ENCODE peak calls at places on chromosomes 7 and 10, in four cellular contexts. W, K, B and Q are unnamed samples.
A peak's percentile ranks its signal among the peaks of the same experiment; 100 is the strongest.

GRCh38 chr10:89301231-89301630 is 615 bp upstream of the IFIT2 start:
- DNase-seq in W (peak; percentile 29), K (no peak), B (no peak), Q (no peak)

GRCh38 chr10:102384053-102384452 is 11.5 kb upstream of the NFKB2 start:
- DNase-seq in W (peak; percentile 51), K (no peak), B (no peak), Q (peak; percentile 63)

GRCh38 chr7:35768346-35768745 is 32.5 kb upstream of the SEPTIN7 start:
- DNase-seq in W (no peak), K (no peak), B (no peak), Q (no peak)

GRCh38 chr7:151129882-151130591 is 37.5 kb downstream of the GBX1 start:
- DNase-seq in W (no peak), K (no peak), B (no peak), Q (no peak)

GRCh38 chr7:70030745-70031144 is 432.5 kb downstream of the AUTS2 start:
- DNase-seq in W (no peak), K (no peak), B (no peak), Q (no peak)

GRCh38 chr10:101631821-101632475 is 43.8 kb downstream of the DPCD start:
- DNase-seq in W (no peak), K (no peak), B (no peak), Q (no peak)

GRCh38 chr10:46546591-46547330 is 9.7 kb downstream of the GPRIN2 start:
- DNase-seq in W (no peak), K (no peak), B (no peak), Q (no peak)

GRCh38 chr10:95755511-95756004 is 405 bp upstream of the ENTPD1 start:
- DNase-seq in W (peak; percentile 43), K (no peak), B (peak; percentile 90), Q (no peak)

GRCh38 chr7:151076863-151077704 is 3.5 kb downstream of the FASTK start:
- DNase-seq in W (no peak), K (peak; percentile 85), B (no peak), Q (peak; percentile 91)

GRCh38 chr10:80163741-80164341 is 31.3 kb downstream of the PLAC9 start:
- DNase-seq in W (no peak), K (no peak), B (no peak), Q (no peak)

GRCh38 chr7:29917583-29917982 is 72.0 kb downstream of the SCRN1 start:
- DNase-seq in W (no peak), K (no peak), B (no peak), Q (no peak)

GRCh38 chr7:34315032-34315431 is 343.0 kb upstream of the NPSR1 start:
- DNase-seq in W (no peak), K (no peak), B (no peak), Q (no peak)

GRCh38 chr10:132397036-132397541 is at the start of gene PWWP2B:
- DNase-seq in W (peak; percentile 35), K (peak; percentile 87), B (no peak), Q (no peak)

GRCh38 chr7:140062528-140063299 is at the start of gene PARP12:
- DNase-seq in W (peak; percentile 95), K (peak; percentile 93), B (peak; percentile 36), Q (peak; percentile 31)

GRCh38 chr7:146659732-146660131 is 543.1 kb downstream of the CNTNAP2 start:
- DNase-seq in W (no peak), K (peak; percentile 8), B (no peak), Q (no peak)

GRCh38 chr7:101953248-101953819 is 135.9 kb downstream of the CUX1 start:
- DNase-seq in W (no peak), K (peak; percentile 81), B (peak; percentile 48), Q (no peak)

GRCh38 chr7:105885386-105886111 is 9.2 kb upstream of the ATXN7L1 start:
- DNase-seq in W (no peak), K (peak; percentile 58), B (no peak), Q (no peak)

GRCh38 chr7:75993689-75994387 is 557 bp downstream of the TMEM120A start:
- DNase-seq in W (peak; percentile 68), K (peak; percentile 96), B (no peak), Q (no peak)

GRCh38 chr7:74289660-74290589 is 718 bp downstream of the CLIP2 start:
- DNase-seq in W (no peak), K (peak; percentile 76), B (no peak), Q (no peak)

GRCh38 chr7:40156988-40157387 is 22.2 kb downstream of the SUGCT start:
- DNase-seq in W (no peak), K (no peak), B (no peak), Q (no peak)

GRCh38 chr10:14953452-14954000 is 370 bp downstream of the DCLRE1C start:
- DNase-seq in W (peak; percentile 63), K (peak; percentile 76), B (peak; percentile 40), Q (no peak)

GRCh38 chr10:51821045-51821444 is 121.7 kb upstream of the CSTF2T start:
- DNase-seq in W (no peak), K (no peak), B (no peak), Q (no peak)

DNA sequence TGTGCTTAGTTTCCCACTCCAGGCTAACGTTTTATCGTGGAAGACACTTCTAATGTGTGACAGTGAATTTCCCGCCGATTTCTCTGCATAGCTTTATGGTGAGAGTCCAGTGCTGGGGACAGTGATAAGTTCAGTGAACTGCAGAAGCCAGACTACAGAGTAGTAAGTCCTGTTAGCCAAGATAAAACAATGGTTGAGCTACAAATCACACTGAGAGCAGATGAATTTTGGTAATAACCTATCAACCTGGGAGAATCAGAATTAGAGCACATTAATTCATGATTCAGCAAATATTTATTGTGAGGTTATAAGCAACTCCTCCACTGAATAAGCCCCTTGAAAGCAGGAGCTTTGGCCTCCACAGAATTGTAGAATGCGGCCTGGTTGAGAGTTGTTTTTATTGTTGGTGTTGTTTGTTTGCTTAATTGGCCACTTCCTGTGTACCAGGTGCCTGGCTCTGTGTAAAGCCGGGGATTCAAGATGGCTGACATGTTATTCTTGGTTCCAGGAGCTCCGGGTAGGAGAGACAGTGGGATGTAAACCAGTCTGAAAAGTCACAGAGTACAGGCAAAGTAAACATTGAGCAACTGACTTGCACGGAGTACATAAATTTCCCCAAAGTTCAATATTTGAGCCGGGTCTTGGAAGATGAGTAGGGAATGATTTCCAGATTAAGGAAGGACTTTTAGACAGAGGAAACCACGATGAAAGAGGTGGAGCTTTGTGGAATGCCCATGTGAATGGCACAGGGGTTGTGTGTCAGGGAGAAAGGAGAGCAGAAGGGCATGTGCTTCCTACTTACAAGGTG is 112.7 kb downstream of the SNX10 start:
- DNase-seq in W (peak; percentile 75), K (no peak), B (no peak), Q (no peak)
- TF ChIP-seq NRF1 in W (no peak), K (no peak), B (no peak), Q (no peak)

GRCh38 chr7:133502498-133502897 is 249.6 kb downstream of the EXOC4 start:
- DNase-seq in W (peak; percentile 21), K (no peak), B (no peak), Q (no peak)

GRCh38 chr7:133510326-133511055 is 257.6 kb downstream of the EXOC4 start:
- DNase-seq in W (no peak), K (no peak), B (no peak), Q (no peak)

GRCh38 chr7:133509822-133510221 is 256.9 kb downstream of the EXOC4 start:
- DNase-seq in W (no peak), K (no peak), B (no peak), Q (no peak)

DNA sequence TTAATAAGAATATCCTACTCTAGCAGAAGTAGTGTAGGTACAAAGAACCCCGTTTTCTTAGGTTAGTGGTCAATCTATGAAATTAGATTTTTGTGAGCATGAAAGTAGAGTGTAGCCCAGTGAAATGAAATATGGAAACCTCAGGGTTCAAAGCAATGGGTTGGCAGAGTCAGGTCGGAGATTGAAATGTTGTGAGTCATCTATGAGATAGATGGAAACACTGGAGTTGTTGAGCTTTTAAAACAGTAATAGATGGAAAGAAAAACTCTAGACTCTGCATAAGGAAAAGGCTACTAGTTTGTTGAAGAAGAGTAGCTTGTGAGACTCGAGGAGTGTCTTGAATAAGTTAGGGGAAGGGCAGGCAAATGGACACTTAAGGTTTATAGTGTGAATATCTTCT is 251.9 kb downstream of the EXOC4 start:
- DNase-seq in W (no peak), K (no peak), B (no peak), Q (no peak)
- TF ChIP-seq NRF1 in W (no peak), K (no peak), B (no peak), Q (no peak)

DNA sequence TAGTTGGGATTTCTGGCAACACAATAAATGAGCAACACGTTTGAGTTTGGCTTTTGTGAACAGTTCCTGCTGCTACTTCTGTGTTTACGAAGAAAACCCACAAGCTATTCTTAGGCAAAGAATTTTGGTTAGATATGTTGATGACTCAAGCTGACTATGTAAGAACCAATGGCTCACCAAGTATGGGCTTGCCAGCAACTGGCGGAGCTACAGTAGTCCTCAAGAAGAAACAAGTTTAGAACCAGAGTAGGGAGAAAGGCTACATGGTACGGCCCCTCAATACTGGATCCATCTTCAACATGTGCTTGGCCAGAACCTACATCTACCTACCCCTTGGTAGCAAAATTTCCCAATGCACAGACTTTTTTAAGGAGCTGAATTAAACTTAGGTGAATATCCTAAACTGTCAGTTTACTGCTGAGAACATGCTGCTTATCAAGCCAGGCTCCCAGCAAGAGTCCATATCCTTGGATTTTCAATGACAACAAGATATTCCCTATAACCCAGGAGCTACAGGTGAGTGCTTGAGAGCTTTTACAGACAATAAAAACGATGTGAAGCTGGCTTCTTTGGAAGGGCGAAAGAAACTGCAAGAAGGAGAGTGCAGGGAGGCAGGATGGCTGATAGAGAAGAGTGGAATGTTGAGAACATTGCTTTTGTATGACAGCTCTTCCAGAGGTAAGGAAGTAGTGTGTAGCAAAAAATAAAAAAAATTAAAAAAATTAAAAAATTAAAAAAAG is 74.3 kb upstream of the ASAH2 start:
- DNase-seq in W (peak; percentile 92), K (no peak), B (no peak), Q (no peak)
- TF ChIP-seq NRF1 in W (no peak), K (no peak), B (no peak), Q (no peak)

GRCh38 chr10:112663181-112663879 is 216.3 kb downstream of the VTI1A start:
- DNase-seq in W (no peak), K (no peak), B (no peak), Q (no peak)
- TF ChIP-seq NRF1 in W (no peak), K (no peak), B (no peak), Q (no peak)

GRCh38 chr7:38704751-38705150 is 73.6 kb upstream of the AMPH start:
- DNase-seq in W (no peak), K (no peak), B (no peak), Q (no peak)
- TF ChIP-seq NRF1 in W (no peak), K (no peak), B (no peak), Q (no peak)

GRCh38 chr10:13448216-13448615 is 80.6 kb downstream of the BEND7 start:
- DNase-seq in W (no peak), K (no peak), B (no peak), Q (peak; percentile 22)

GRCh38 chr10:13449296-13449695 is 79.5 kb downstream of the BEND7 start:
- DNase-seq in W (no peak), K (no peak), B (no peak), Q (no peak)

GRCh38 chr10:13453896-13454295 is 74.9 kb downstream of the BEND7 start:
- DNase-seq in W (no peak), K (no peak), B (peak; percentile 16), Q (no peak)

GRCh38 chr10:13450078-13450477 is 78.7 kb downstream of the BEND7 start:
- DNase-seq in W (no peak), K (no peak), B (no peak), Q (no peak)
- TF ChIP-seq NRF1 in W (no peak), K (no peak), B (no peak), Q (no peak)

GRCh38 chr10:87764072-87764934 is 53.7 kb downstream of the ATAD1 start:
- DNase-seq in W (no peak), K (no peak), B (no peak), Q (no peak)
- TF ChIP-seq NRF1 in W (no peak), K (no peak), B (no peak), Q (no peak)